ENCODE peak calls at places on chromosomes 1 and 21, in eight cellular contexts. L, P, S, B, D, K, N and T are unnamed samples.

GRCh38 chr1:57987507-57987906 is 559.0 kb downstream of the OMA1 start:
- DNase-seq in L (no peak), P (no peak), S (no peak), B (no peak), D (no peak), K (no peak), N (no peak), T (no peak)

GRCh38 chr21:29098156-29098555 is 24.7 kb upstream of the CCT8 start:
- DNase-seq in L (no peak), P (no peak), S (no peak), B (no peak), D (no peak), K (no peak), N (no peak), T (no peak)

GRCh38 chr1:66288048-66288447 is 245.9 kb upstream of the SGIP1 start:
- DNase-seq in L (no peak), P (no peak), S (no peak), B (no peak), D (no peak), K (no peak), N (no peak), T (no peak)

GRCh38 chr1:182889997-182890396 is 50.9 kb downstream of the DHX9 start:
- DNase-seq in L (peak), P (no peak), S (no peak), B (no peak), D (no peak), K (no peak), N (no peak), T (peak)

GRCh38 chr1:208178091-208178529 is 66.1 kb downstream of the PLXNA2 start:
- DNase-seq in L (peak), P (no peak), S (no peak), B (peak), D (no peak), K (no peak), N (no peak), T (peak)

GRCh38 chr21:29501451-29501850 is 202.7 kb downstream of the BACH1 start:
- DNase-seq in L (peak), P (no peak), S (no peak), B (no peak), D (no peak), K (no peak), N (no peak), T (no peak)

GRCh38 chr1:92210701-92211100 is 7.0 kb upstream of the C1orf146 start:
- DNase-seq in L (peak), P (no peak), S (no peak), B (no peak), D (no peak), K (no peak), N (no peak), T (no peak)

GRCh38 chr1:218025454-218025853 is 259.6 kb upstream of the RRP15 start:
- DNase-seq in L (peak), P (peak), S (no peak), B (no peak), D (no peak), K (no peak), N (no peak), T (no peak)

GRCh38 chr1:30414086-30414850 is 309.1 kb downstream of the MATN1 start:
- DNase-seq in L (no peak), P (no peak), S (no peak), B (no peak), D (no peak), K (no peak), N (no peak), T (no peak)

GRCh38 chr1:41547336-41547735 is 62.9 kb upstream of the EDN2 start:
- DNase-seq in L (no peak), P (no peak), S (no peak), B (no peak), D (no peak), K (no peak), N (no peak), T (no peak)

GRCh38 chr1:234986750-234987414 is 141.8 kb downstream of the TOMM20 start:
- DNase-seq in L (peak), P (no peak), S (no peak), B (no peak), D (no peak), K (no peak), N (no peak), T (no peak)

GRCh38 chr1:201562659-201563405 is 23.9 kb downstream of the NAV1 start:
- DNase-seq in L (peak), P (peak), S (no peak), B (no peak), D (no peak), K (no peak), N (no peak), T (no peak)

GRCh38 chr1:176880954-176881595 is 283.4 kb downstream of the ASTN1 start:
- DNase-seq in L (peak), P (peak), S (no peak), B (peak), D (peak), K (peak), N (no peak), T (peak)

GRCh38 chr21:39006653-39007417 is 176.4 kb downstream of the PSMG1 start:
- DNase-seq in L (peak), P (no peak), S (no peak), B (no peak), D (peak), K (no peak), N (no peak), T (no peak)

GRCh38 chr21:45636921-45637646 is 6.4 kb upstream of the PCBP3 start:
- DNase-seq in L (no peak), P (no peak), S (no peak), B (no peak), D (no peak), K (no peak), N (no peak), T (no peak)

GRCh38 chr1:107195476-107195875 is 54.6 kb downstream of the NTNG1 start:
- DNase-seq in L (no peak), P (no peak), S (no peak), B (no peak), D (no peak), K (no peak), N (no peak), T (no peak)

GRCh38 chr21:14977814-14978213 is 87.0 kb downstream of the NRIP1 start:
- DNase-seq in L (no peak), P (no peak), S (no peak), B (no peak), D (no peak), K (no peak), N (no peak), T (no peak)

GRCh38 chr1:35448344-35448801 is 108.8 kb downstream of the KIAA0319L start:
- DNase-seq in L (peak), P (peak), S (no peak), B (no peak), D (no peak), K (no peak), N (no peak), T (no peak)

GRCh38 chr1:3553166-3553939 is 58.0 kb downstream of the MEGF6 start:
- DNase-seq in L (peak), P (peak), S (no peak), B (no peak), D (no peak), K (no peak), N (no peak), T (no peak)

GRCh38 chr1:229844675-229845074 is 218.6 kb downstream of the URB2 start:
- DNase-seq in L (no peak), P (no peak), S (no peak), B (no peak), D (no peak), K (no peak), N (no peak), T (peak)

GRCh38 chr1:89519779-89520358 is 4.8 kb upstream of the LRRC8B start:
- DNase-seq in L (peak), P (no peak), S (no peak), B (peak), D (no peak), K (peak), N (peak), T (no peak)

GRCh38 chr1:38817958-38818705 is 41.4 kb downstream of the RRAGC start:
- DNase-seq in L (no peak), P (no peak), S (no peak), B (no peak), D (no peak), K (peak), N (peak), T (no peak)

GRCh38 chr1:163082971-163083370 is 13.8 kb downstream of the RGS4 start:
- DNase-seq in L (no peak), P (no peak), S (no peak), B (no peak), D (peak), K (no peak), N (no peak), T (no peak)

GRCh38 chr1:100397681-100398080 is 45.4 kb downstream of the CDC14A start:
- DNase-seq in L (peak), P (no peak), S (no peak), B (no peak), D (no peak), K (no peak), N (no peak), T (no peak)

GRCh38 chr1:216750031-216750627 is 26.9 kb upstream of the ESRRG start:
- DNase-seq in L (peak), P (peak), S (no peak), B (peak), D (no peak), K (no peak), N (no peak), T (peak)

GRCh38 chr1:103211073-103211472 is 102.8 kb upstream of the COL11A1 start:
- DNase-seq in L (no peak), P (no peak), S (no peak), B (no peak), D (no peak), K (no peak), N (no peak), T (no peak)

GRCh38 chr1:62841587-62842169 is 57.7 kb downstream of the ATG4C start:
- DNase-seq in L (peak), P (peak), S (no peak), B (peak), D (no peak), K (no peak), N (peak), T (peak)

GRCh38 chr1:205973377-205974232 is 29.6 kb downstream of the RAB7B start:
- DNase-seq in L (no peak), P (no peak), S (no peak), B (no peak), D (no peak), K (no peak), N (no peak), T (no peak)

GRCh38 chr1:197099444-197099843 is 32.4 kb upstream of the F13B start:
- DNase-seq in L (no peak), P (no peak), S (no peak), B (no peak), D (no peak), K (no peak), N (no peak), T (no peak)

GRCh38 chr1:59755084-59755685 is 59.6 kb upstream of the HOOK1 start:
- DNase-seq in L (no peak), P (no peak), S (no peak), B (no peak), D (no peak), K (no peak), N (no peak), T (no peak)

GRCh38 chr1:245142171-245142798 is 12.5 kb upstream of the KIF26B start:
- DNase-seq in L (no peak), P (no peak), S (no peak), B (no peak), D (no peak), K (no peak), N (no peak), T (no peak)